ENCODE peak calls at places on chromosomes 3 and 15, in five cellular contexts. One of them, this sample, is unnamed.

GRCh38 chr15:73870700-73871408 is 2.5 kb upstream of the TBC1D21 start:
- DNase-seq in brain microvascular endothelial cell: peak; percentile 49
- DNase-seq in MV-4-11: peak; percentile 9
- DNase-seq in gastrocnemius medialis: peak; percentile 19
- DNase-seq in H9: no peak
- DNase-seq in this sample: no peak

GRCh38 chr3:78878789-78879515 is 888.8 kb downstream of the ROBO1 start:
- DNase-seq in MV-4-11: no peak
- DNase-seq in gastrocnemius medialis: no peak
- DNase-seq in H9: no peak
- DNase-seq in brain microvascular endothelial cell: no peak
- DNase-seq in this sample: no peak

GRCh38 chr3:66372681-66373350 is 128.0 kb downstream of the LRIG1 start:
- DNase-seq in brain microvascular endothelial cell: no peak
- DNase-seq in MV-4-11: no peak
- DNase-seq in H9: peak; percentile 84
- DNase-seq in gastrocnemius medialis: no peak
- DNase-seq in this sample: peak; percentile 4

GRCh38 chr15:60520825-60521368 is 42.0 kb upstream of the ICE2 start:
- DNase-seq in MV-4-11: peak; percentile 22
- DNase-seq in gastrocnemius medialis: peak; percentile 59
- DNase-seq in H9: peak; percentile 71
- DNase-seq in brain microvascular endothelial cell: peak; percentile 74
- DNase-seq in this sample: peak; percentile 81

GRCh38 chr3:155185623-155186022 is 105.5 kb downstream of the MME start:
- DNase-seq in MV-4-11: no peak
- DNase-seq in H9: peak; percentile 31
- DNase-seq in gastrocnemius medialis: no peak
- DNase-seq in brain microvascular endothelial cell: no peak
- DNase-seq in this sample: peak; percentile 77

GRCh38 chr15:42133892-42134502 is 22.4 kb downstream of the PLA2G4F start:
- DNase-seq in MV-4-11: peak; percentile 52
- DNase-seq in brain microvascular endothelial cell: no peak
- DNase-seq in H9: peak; percentile 89
- DNase-seq in gastrocnemius medialis: no peak
- DNase-seq in this sample: peak; percentile 31

GRCh38 chr15:25378501-25378901 is 60.3 kb downstream of the UBE3A start:
- DNase-seq in H9: no peak
- DNase-seq in MV-4-11: no peak
- DNase-seq in brain microvascular endothelial cell: no peak
- DNase-seq in gastrocnemius medialis: no peak
- DNase-seq in this sample: peak; percentile 36

GRCh38 chr3:42979044-42979962 is at the start of gene GASK1A:
- DNase-seq in MV-4-11: peak; percentile 49
- DNase-seq in H9: peak; percentile 77
- DNase-seq in brain microvascular endothelial cell: no peak
- DNase-seq in gastrocnemius medialis: peak; percentile 25
- DNase-seq in this sample: peak; percentile 39

GRCh38 chr15:99154271-99154670 is 49.4 kb downstream of the SYNM start:
- DNase-seq in MV-4-11: no peak
- DNase-seq in brain microvascular endothelial cell: no peak
- DNase-seq in gastrocnemius medialis: no peak
- DNase-seq in H9: peak; percentile 14
- DNase-seq in this sample: no peak

GRCh38 chr15:28125673-28126651 is 26.8 kb upstream of the OCA2 start:
- DNase-seq in brain microvascular endothelial cell: peak; percentile 45
- DNase-seq in H9: no peak
- DNase-seq in MV-4-11: peak; percentile 47
- DNase-seq in gastrocnemius medialis: no peak
- DNase-seq in this sample: peak; percentile 80

GRCh38 chr15:33064878-33065277 is 129.6 kb downstream of the FMN1 start:
- DNase-seq in H9: no peak
- DNase-seq in gastrocnemius medialis: no peak
- DNase-seq in MV-4-11: no peak
- DNase-seq in brain microvascular endothelial cell: peak; percentile 76
- DNase-seq in this sample: peak; percentile 62

GRCh38 chr15:28919201-28919627 is 33.4 kb downstream of the APBA2 start:
- DNase-seq in gastrocnemius medialis: no peak
- DNase-seq in brain microvascular endothelial cell: no peak
- DNase-seq in MV-4-11: peak; percentile 58
- DNase-seq in H9: peak; percentile 47
- DNase-seq in this sample: no peak

GRCh38 chr3:129312021-129312639 is 33.5 kb downstream of the HMCES start:
- DNase-seq in MV-4-11: no peak
- DNase-seq in brain microvascular endothelial cell: no peak
- DNase-seq in gastrocnemius medialis: no peak
- DNase-seq in H9: no peak
- DNase-seq in this sample: no peak

GRCh38 chr3:105367063-105367405 is 325 bp downstream of the ALCAM start:
- DNase-seq in gastrocnemius medialis: no peak
- DNase-seq in H9: peak; percentile 35
- DNase-seq in MV-4-11: no peak
- DNase-seq in brain microvascular endothelial cell: no peak
- DNase-seq in this sample: peak; percentile 72

GRCh38 chr15:90099072-90099867 is 3.0 kb downstream of the IDH2 start:
- DNase-seq in H9: no peak
- DNase-seq in brain microvascular endothelial cell: no peak
- DNase-seq in MV-4-11: no peak
- DNase-seq in gastrocnemius medialis: peak; percentile 13
- DNase-seq in this sample: no peak

GRCh38 chr15:49242820-49243219 is 72.8 kb downstream of the GALK2 start:
- DNase-seq in gastrocnemius medialis: no peak
- DNase-seq in H9: no peak
- DNase-seq in MV-4-11: no peak
- DNase-seq in brain microvascular endothelial cell: peak; percentile 80
- DNase-seq in this sample: peak; percentile 66

GRCh38 chr3:64935995-64936394 is 248.2 kb upstream of the ADAMTS9 start:
- DNase-seq in brain microvascular endothelial cell: no peak
- DNase-seq in gastrocnemius medialis: no peak
- DNase-seq in H9: no peak
- DNase-seq in MV-4-11: no peak
- DNase-seq in this sample: no peak

GRCh38 chr3:117398166-117398954 is 688.8 kb downstream of the TUSC7 start:
- DNase-seq in H9: peak; percentile 86
- DNase-seq in brain microvascular endothelial cell: no peak
- DNase-seq in MV-4-11: no peak
- DNase-seq in gastrocnemius medialis: no peak
- DNase-seq in this sample: no peak